ENCODE peak calls at places on chromosomes 4 and X, in five cellular contexts. P is cardiac muscle cell, H is neuronal stem cell, V is endothelial cell of umbilical vein, A is heart right ventricle. L is an unnamed sample. For H3K4me1, the result is how much of the 10 kb centered on the place peaks cover.

GRCh38 chr4:133188433-133189175 is 39.5 kb downstream of the PCDH10 start:
- DNase-seq in V (no peak), H (no peak), A (no peak), P (no peak), L (no peak)

GRCh38 chr4:181008164-181008563 is 1235.0 kb upstream of the TENM3 start:
- DNase-seq in P (no peak), A (no peak), H (no peak), V (no peak), L (no peak)

GRCh38 chr4:158327525-158327924 is 117.2 kb downstream of the TMEM144 start:
- DNase-seq in H (peak), V (no peak), P (no peak), A (no peak), L (no peak)

GRCh38 chrX:150167482-150168324 is 195.4 kb upstream of the MAMLD1 start:
- DNase-seq in H (no peak), A (no peak), P (no peak), V (no peak), L (no peak)

GRCh38 chr4:159950707-159951106 is 847.8 kb downstream of the RAPGEF2 start:
- DNase-seq in A (no peak), P (no peak), H (no peak), V (no peak), L (no peak)

GRCh38 chr4:156571146-156571545 is 400.5 kb downstream of the PDGFC start:
- DNase-seq in P (peak), V (no peak), H (no peak), A (peak), L (no peak)

GRCh38 chr4:188986271-188986689 is 847.0 kb downstream of the TRIML1 start:
- DNase-seq in P (no peak), V (no peak), H (no peak), A (no peak), L (no peak)

GRCh38 chr4:168449740-168450442 is 30.4 kb downstream of the DDX60L start:
- DNase-seq in P (peak), H (no peak), A (no peak), V (peak), L (no peak)

GRCh38 chr4:32172086-32172485 is 1451.9 kb downstream of the PCDH7 start:
- DNase-seq in V (no peak), P (no peak), H (no peak), A (no peak), L (no peak)

GRCh38 chrX:139559383-139560042 is 29.0 kb downstream of the F9 start:
- DNase-seq in V (peak), H (peak), P (peak), A (peak), L (no peak)

GRCh38 chrX:32867781-32868523 is 343.4 kb downstream of the DMD start:
- DNase-seq in H (no peak), P (no peak), V (no peak), A (no peak), L (no peak)

GRCh38 chr4:19857405-19857804 is 394.3 kb upstream of the SLIT2 start:
- DNase-seq in V (peak), P (peak), H (no peak), A (no peak), L (no peak)

GRCh38 chrX:13123247-13123856 is 78.9 kb upstream of the FAM9C start:
- DNase-seq in H (no peak), A (no peak), V (no peak), P (no peak), L (no peak)

GRCh38 chrX:46333550-46333949 is 211.7 kb downstream of the ZNF674 start:
- DNase-seq in P (no peak), A (no peak), V (no peak), H (no peak), L (peak)

GRCh38 chrX:8684201-8684600 is 47.7 kb downstream of the ANOS1 start:
- DNase-seq in H (peak), V (no peak), P (no peak), A (no peak), L (no peak)

GRCh38 chr4:8033776-8034528 is 94.3 kb upstream of the AFAP1 start:
- DNase-seq in P (no peak), V (no peak), A (no peak), H (no peak), L (no peak)

GRCh38 chr4:84492737-84493091 is 6.4 kb downstream of the NKX6-1 start:
- DNase-seq in P (no peak), V (no peak), H (no peak), A (no peak), L (no peak)

GRCh38 chrX:107324493-107325310 is 118.3 kb downstream of the DNAAF6 start:
- DNase-seq in P (peak), H (peak), A (peak), V (peak), L (peak)

GRCh38 chr4:73864365-73864764 is 4.8 kb upstream of the CXCL1 start:
- DNase-seq in P (peak), V (peak), H (no peak), A (no peak), L (peak)

DNA sequence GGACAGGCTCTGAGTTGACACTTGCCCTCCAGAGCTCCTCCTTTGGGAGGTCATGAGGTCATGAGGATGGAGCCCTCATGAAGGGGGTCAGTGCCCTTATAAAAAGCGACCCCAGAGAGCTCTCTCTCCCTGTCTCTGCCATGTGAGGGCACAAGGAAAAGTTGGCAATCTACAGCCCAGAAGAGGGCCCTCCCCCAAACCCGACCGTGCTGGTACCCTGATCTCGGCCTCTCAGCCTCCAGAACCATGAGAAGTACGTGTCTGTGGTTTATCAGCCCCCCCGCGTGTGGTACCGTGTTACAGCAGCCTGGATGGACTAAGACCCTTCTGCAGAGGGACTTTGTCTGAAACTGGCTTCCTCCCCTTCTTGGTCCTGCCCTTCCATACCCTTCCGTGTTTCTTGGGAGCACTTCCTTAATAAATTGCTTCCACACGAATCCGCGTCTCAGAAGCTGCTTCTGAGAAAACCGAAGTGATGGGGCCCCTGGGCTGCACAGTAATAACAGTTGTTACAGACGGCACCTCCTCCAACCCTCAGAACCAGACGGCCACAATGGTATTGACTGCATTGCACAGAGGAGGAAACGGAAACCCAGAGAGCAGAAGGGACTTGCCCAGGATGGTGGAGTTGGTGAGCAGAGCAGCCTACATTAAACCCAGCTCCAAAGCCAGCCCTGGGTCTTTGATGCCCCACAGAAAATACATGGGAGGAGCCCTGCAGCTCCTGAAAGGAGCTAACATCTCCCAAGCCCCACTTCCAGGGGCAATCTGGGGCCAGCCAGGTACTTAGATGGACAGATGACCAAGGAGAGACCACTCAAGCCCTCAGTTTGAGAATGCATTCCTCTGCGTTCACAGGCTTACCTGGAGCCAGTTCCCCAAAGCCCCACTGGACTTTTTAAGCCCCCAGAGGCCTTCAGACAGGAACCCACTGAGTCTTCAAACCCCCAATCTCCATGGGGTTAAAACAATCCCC is 242.7 kb downstream of the BCOR start:
- DNase-seq in H (no peak), P (no peak), V (no peak), A (no peak), L (peak)
- H3K4me1 ChIP-seq in H (under half), P (under half), V (under half), A (under half), L (under half)

DNA sequence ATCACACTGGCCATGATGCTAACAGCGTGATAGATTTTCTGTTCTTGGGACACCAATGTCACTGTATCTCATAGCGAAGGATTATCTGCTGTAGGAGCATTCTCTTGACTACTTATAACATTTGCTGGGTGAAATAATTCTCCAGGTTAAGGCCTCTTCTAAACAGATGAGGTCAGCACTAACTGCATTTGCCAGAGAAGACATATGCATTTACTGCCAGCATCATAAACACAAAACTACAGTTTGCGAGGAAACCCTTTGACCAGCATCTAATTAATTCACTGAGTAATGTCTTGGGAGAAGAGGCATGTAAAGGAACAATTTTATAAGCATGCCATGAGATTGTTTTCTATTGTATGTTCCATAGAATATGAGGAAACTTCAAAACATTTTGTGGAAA is 13.9 kb downstream of the TBC1D1 start:
- DNase-seq in P (no peak), A (no peak), H (no peak), V (no peak), L (no peak)
- H3K4me1 ChIP-seq in P (under half), A (under half), H (under half), V (under half), L (under half)

DNA sequence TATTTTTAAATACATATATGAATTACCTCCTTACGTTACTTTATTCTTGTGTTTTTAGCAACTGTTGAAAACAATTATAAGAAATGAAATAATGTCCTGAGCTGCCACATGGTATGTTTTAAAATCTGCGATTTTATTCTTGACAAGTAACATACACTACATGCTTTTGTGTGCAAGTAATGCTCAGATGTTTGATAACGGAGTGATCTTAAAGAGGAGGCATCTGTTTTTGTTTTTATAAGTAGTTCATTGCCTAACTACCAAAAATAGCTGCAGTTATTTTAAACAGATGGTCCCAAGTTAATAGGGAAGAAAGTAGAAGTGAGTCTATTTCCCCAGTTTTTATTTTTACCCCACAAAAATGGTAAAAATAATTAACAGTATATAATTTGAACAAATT is 55.2 kb downstream of the GAB1 start:
- DNase-seq in V (no peak), P (peak), H (no peak), A (no peak), L (no peak)
- H3K4me1 ChIP-seq in V (under half), P (under half), H (under half), A (half or more), L (under half)

GRCh38 chrX:120358687-120359086 is 3.2 kb upstream of the ATP1B4 start:
- DNase-seq in P (no peak), A (no peak), H (no peak), V (no peak), L (no peak)

GRCh38 chrX:120356084-120356483 is 5.8 kb upstream of the ATP1B4 start:
- DNase-seq in V (no peak), P (no peak), A (no peak), H (no peak), L (no peak)

GRCh38 chrX:120361906-120362305 is at the start of gene ATP1B4:
- DNase-seq in A (no peak), P (no peak), H (no peak), V (no peak), L (no peak)

GRCh38 chrX:120357186-120357585 is 4.7 kb upstream of the ATP1B4 start:
- DNase-seq in A (no peak), V (no peak), H (no peak), P (no peak), L (no peak)
- H3K4me1 ChIP-seq in A (under half), V (under half), H (under half), P (under half), L (under half)

GRCh38 chr4:143511906-143512305 is 1.6 kb upstream of the SMARCA5 start:
- DNase-seq in H (no peak), P (no peak), A (no peak), V (no peak), L (no peak)
- H3K4me1 ChIP-seq in H (under half), P (under half), A (under half), V (under half), L (under half)

GRCh38 chr4:151688785-151689043 is 72.1 kb downstream of the GATB start:
- DNase-seq in A (no peak), V (no peak), H (no peak), P (no peak), L (no peak)

GRCh38 chr4:151688003-151688784 is 72.6 kb downstream of the GATB start:
- DNase-seq in A (no peak), H (no peak), V (peak), P (no peak), L (no peak)

GRCh38 chr4:151690884-151691283 is 69.9 kb downstream of the GATB start:
- DNase-seq in P (peak), A (no peak), H (no peak), V (no peak), L (no peak)

GRCh38 chr4:151690164-151690856 is 70.5 kb downstream of the GATB start:
- DNase-seq in P (peak), A (no peak), H (no peak), V (peak), L (no peak)

DNA sequence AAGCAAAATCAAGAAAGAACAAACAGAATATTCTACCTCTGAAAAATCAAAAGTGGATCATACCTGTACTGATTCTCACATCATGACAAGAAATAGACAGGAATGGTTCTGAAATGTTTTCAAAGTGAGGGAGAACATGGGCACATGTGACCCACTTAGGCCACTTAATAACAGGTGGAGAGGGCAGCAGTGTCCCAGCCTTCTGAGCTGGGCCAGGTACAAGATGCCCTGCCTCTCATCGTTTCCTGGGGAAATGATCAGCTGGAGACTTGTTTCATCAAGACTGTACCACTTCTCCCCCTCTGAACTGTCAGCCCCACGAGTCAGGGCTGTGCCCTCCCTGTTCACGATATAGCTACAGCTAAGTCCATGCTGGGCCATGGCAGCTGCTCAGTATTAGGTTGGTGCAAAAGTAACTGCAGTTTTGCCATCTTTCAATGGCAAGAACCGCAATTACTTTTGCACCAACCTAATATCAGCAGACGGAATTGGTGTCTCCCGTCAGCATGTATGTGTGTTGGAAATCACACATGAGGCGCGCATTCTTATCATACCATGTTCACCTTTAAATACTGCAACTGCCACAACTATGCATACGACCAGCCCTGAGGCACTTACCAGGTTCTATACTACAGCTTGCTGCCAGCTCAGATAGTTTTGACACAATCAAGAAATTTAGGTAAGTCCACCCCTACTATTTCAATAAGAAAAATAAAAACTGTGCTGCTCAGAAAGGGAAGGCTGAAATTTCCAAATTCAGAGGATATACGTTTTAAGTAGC is 71.4 kb downstream of the GATB start:
- DNase-seq in P (no peak), H (no peak), V (no peak), A (no peak), L (no peak)
- H3K4me1 ChIP-seq in P (half or more), H (under half), V (under half), A (half or more), L (under half)

GRCh38 chr4:40306203-40306602 is 28.9 kb upstream of the CHRNA9 start:
- DNase-seq in A (no peak), H (no peak), P (no peak), V (no peak), L (no peak)
- H3K4me1 ChIP-seq in A (under half), H (under half), P (under half), V (under half), L (under half)

GRCh38 chr4:15416357-15417327 is 11.2 kb upstream of the C1QTNF7 start:
- DNase-seq in V (no peak), P (no peak), A (no peak), H (no peak), L (no peak)

GRCh38 chr4:15414601-15415091 is 13.2 kb upstream of the C1QTNF7 start:
- DNase-seq in H (no peak), A (no peak), V (no peak), P (peak), L (no peak)

GRCh38 chr4:15413010-15413622 is 14.7 kb upstream of the C1QTNF7 start:
- DNase-seq in H (no peak), P (peak), V (no peak), A (no peak), L (no peak)

GRCh38 chr4:15410750-15411149 is 17.1 kb upstream of the C1QTNF7 start:
- DNase-seq in P (peak), A (no peak), V (peak), H (no peak), L (peak)

GRCh38 chr4:15413623-15414019 is 14.2 kb upstream of the C1QTNF7 start:
- DNase-seq in H (no peak), P (no peak), A (no peak), V (no peak), L (no peak)
- H3K4me1 ChIP-seq in H (under half), P (under half), A (under half), V (under half), L (under half)

L was measured in mucosa of descending colon.